ENCODE peak calls at places on chromosomes 12 and 14, in eight cellular contexts. One of them, this sample, is unnamed. For H3K4me1 and H3K9me3, the result is how much of the 10 kb centered on the place peaks cover.

GRCh38 chr12:131903270-131904255 is 9.1 kb downstream of the ULK1 start:
- DNase-seq in HepG2: no peak
- DNase-seq in mesenchymal stem cell: no peak
- DNase-seq in GM23248: no peak
- DNase-seq in OCI-LY7: no peak
- DNase-seq in fibroblast of lung: no peak
- DNase-seq in K562: no peak
- DNase-seq in GM12878: no peak
- DNase-seq in this sample: no peak

GRCh38 chr14:94051779-94052178 is 25.6 kb downstream of the OTUB2 start:
- DNase-seq in OCI-LY7: no peak
- DNase-seq in fibroblast of lung: no peak
- DNase-seq in K562: no peak
- DNase-seq in HepG2: no peak
- DNase-seq in mesenchymal stem cell: no peak
- DNase-seq in GM23248: no peak
- DNase-seq in GM12878: no peak
- DNase-seq in this sample: no peak

GRCh38 chr12:23484238-23484637 is 465.2 kb downstream of the SOX5 start:
- DNase-seq in fibroblast of lung: peak
- DNase-seq in mesenchymal stem cell: no peak
- DNase-seq in K562: no peak
- DNase-seq in OCI-LY7: no peak
- DNase-seq in HepG2: no peak
- DNase-seq in GM23248: no peak
- DNase-seq in GM12878: no peak
- DNase-seq in this sample: no peak

GRCh38 chr14:67963545-67963944 is 144.0 kb downstream of the RAD51B start:
- DNase-seq in GM12878: no peak
- DNase-seq in GM23248: no peak
- DNase-seq in mesenchymal stem cell: no peak
- DNase-seq in fibroblast of lung: no peak
- DNase-seq in K562: no peak
- DNase-seq in HepG2: no peak
- DNase-seq in OCI-LY7: no peak
- DNase-seq in this sample: no peak

GRCh38 chr12:40693503-40693863 is 1.2 kb downstream of the CNTN1 start:
- DNase-seq in GM23248: peak
- DNase-seq in HepG2: no peak
- DNase-seq in GM12878: no peak
- DNase-seq in mesenchymal stem cell: no peak
- DNase-seq in fibroblast of lung: no peak
- DNase-seq in OCI-LY7: no peak
- DNase-seq in K562: no peak
- DNase-seq in this sample: peak

GRCh38 chr12:95548056-95548538 is 3.2 kb downstream of the USP44 start:
- DNase-seq in K562: peak
- DNase-seq in fibroblast of lung: no peak
- DNase-seq in HepG2: no peak
- DNase-seq in GM23248: peak
- DNase-seq in GM12878: no peak
- DNase-seq in mesenchymal stem cell: peak
- DNase-seq in OCI-LY7: peak
- DNase-seq in this sample: peak

GRCh38 chr12:23005387-23005786 is 380.4 kb downstream of the ETNK1 start:
- DNase-seq in mesenchymal stem cell: no peak
- DNase-seq in GM23248: no peak
- DNase-seq in OCI-LY7: no peak
- DNase-seq in HepG2: no peak
- DNase-seq in fibroblast of lung: no peak
- DNase-seq in K562: no peak
- DNase-seq in GM12878: no peak
- DNase-seq in this sample: no peak

GRCh38 chr12:75990189-75990912 is 41.2 kb downstream of the PHLDA1 start:
- DNase-seq in OCI-LY7: no peak
- DNase-seq in fibroblast of lung: no peak
- DNase-seq in K562: no peak
- DNase-seq in GM12878: no peak
- DNase-seq in GM23248: no peak
- DNase-seq in mesenchymal stem cell: no peak
- DNase-seq in HepG2: peak
- DNase-seq in this sample: peak

GRCh38 chr12:49296034-49296835 is 1.3 kb downstream of the PRPH start:
- DNase-seq in fibroblast of lung: no peak
- DNase-seq in HepG2: peak
- DNase-seq in mesenchymal stem cell: no peak
- DNase-seq in K562: peak
- DNase-seq in GM23248: peak
- DNase-seq in OCI-LY7: peak
- DNase-seq in GM12878: no peak
- DNase-seq in this sample: peak

GRCh38 chr14:88168498-88169165 is 154.4 kb downstream of the KCNK10 start:
- DNase-seq in mesenchymal stem cell: peak
- DNase-seq in fibroblast of lung: peak
- DNase-seq in GM12878: no peak
- DNase-seq in HepG2: peak
- DNase-seq in K562: peak
- DNase-seq in GM23248: peak
- DNase-seq in OCI-LY7: peak
- DNase-seq in this sample: peak

GRCh38 chr14:101817511-101818001 is 56.0 kb downstream of the PPP2R5C start:
- DNase-seq in GM12878: no peak
- DNase-seq in K562: peak
- DNase-seq in GM23248: no peak
- DNase-seq in fibroblast of lung: no peak
- DNase-seq in OCI-LY7: no peak
- DNase-seq in mesenchymal stem cell: no peak
- DNase-seq in HepG2: no peak
- DNase-seq in this sample: no peak

GRCh38 chr12:26630546-26631027 is 202.4 kb downstream of the ITPR2 start:
- DNase-seq in OCI-LY7: no peak
- DNase-seq in K562: no peak
- DNase-seq in GM23248: peak
- DNase-seq in fibroblast of lung: peak
- DNase-seq in HepG2: peak
- DNase-seq in mesenchymal stem cell: peak
- DNase-seq in GM12878: no peak
- DNase-seq in this sample: peak

GRCh38 chr12:29131539-29131938 is 17.5 kb upstream of the FAR2 start:
- DNase-seq in OCI-LY7: no peak
- DNase-seq in fibroblast of lung: peak
- DNase-seq in GM12878: no peak
- DNase-seq in K562: no peak
- DNase-seq in GM23248: peak
- DNase-seq in HepG2: no peak
- DNase-seq in mesenchymal stem cell: peak
- DNase-seq in this sample: no peak

GRCh38 chr14:94129758-94130414 is 482 bp upstream of the IFI27L2 start:
- DNase-seq in mesenchymal stem cell: peak
- DNase-seq in HepG2: no peak
- DNase-seq in GM12878: no peak
- DNase-seq in OCI-LY7: peak
- DNase-seq in GM23248: peak
- DNase-seq in K562: peak
- DNase-seq in fibroblast of lung: peak
- DNase-seq in this sample: peak

GRCh38 chr14:30921305-30921704 is 46.9 kb downstream of the COCH start:
- DNase-seq in mesenchymal stem cell: no peak
- DNase-seq in K562: no peak
- DNase-seq in OCI-LY7: peak
- DNase-seq in fibroblast of lung: peak
- DNase-seq in GM23248: peak
- DNase-seq in HepG2: no peak
- DNase-seq in GM12878: no peak
- DNase-seq in this sample: no peak

GRCh38 chr12:77324763-77325468 is 259.5 kb upstream of the E2F7 start:
- DNase-seq in K562: peak
- DNase-seq in fibroblast of lung: peak
- DNase-seq in mesenchymal stem cell: peak
- DNase-seq in OCI-LY7: peak
- DNase-seq in HepG2: peak
- DNase-seq in GM12878: no peak
- DNase-seq in GM23248: peak
- DNase-seq in this sample: peak

GRCh38 chr14:89060191-89060590 is 235.7 kb downstream of the TTC8 start:
- DNase-seq in mesenchymal stem cell: no peak
- DNase-seq in OCI-LY7: no peak
- DNase-seq in K562: no peak
- DNase-seq in GM23248: peak
- DNase-seq in fibroblast of lung: peak
- DNase-seq in HepG2: no peak
- DNase-seq in GM12878: no peak
- DNase-seq in this sample: no peak

DNA sequence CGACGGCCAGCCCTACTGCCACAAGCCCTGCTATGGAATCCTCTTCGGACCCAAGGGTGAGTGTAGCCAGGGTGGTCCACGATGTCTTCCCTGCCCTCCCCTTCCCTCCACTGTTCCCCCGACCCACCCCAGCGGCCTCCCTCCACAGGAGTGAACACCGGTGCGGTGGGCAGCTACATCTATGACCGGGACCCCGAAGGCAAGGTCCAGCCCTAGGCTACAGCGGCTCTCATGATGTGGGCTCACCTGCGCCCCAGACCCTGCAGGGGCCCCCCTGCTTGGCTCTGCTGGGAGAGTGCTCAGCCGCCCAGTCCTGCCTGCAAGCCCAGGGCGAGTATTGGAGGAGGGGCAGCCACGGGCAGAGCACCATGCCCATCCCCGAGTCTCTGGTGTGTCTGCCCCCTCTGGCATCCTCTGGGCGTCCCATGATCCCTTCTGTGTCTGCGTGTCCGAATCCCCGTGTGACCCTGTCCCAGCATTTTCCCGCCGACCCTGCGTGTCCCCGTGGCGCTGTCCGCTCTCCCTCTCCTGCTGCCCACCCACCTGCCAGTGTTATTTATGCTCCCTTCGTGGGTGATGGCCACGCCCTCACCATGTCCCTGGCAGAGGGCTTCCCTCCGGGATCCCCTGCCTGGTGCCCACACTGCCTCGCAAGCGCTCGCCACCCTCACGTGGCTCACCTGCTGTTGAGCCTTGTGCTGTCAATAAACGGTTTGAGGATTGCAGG is 5.0 kb downstream of the CRIP2 start:
- DNase-seq in GM23248: no peak
- DNase-seq in GM12878: no peak
- DNase-seq in K562: no peak
- DNase-seq in mesenchymal stem cell: no peak
- DNase-seq in HepG2: no peak
- DNase-seq in fibroblast of lung: no peak
- DNase-seq in OCI-LY7: no peak
- DNase-seq in this sample: no peak
- H3K4me1 ChIP-seq in GM23248: under half
- H3K4me1 ChIP-seq in GM12878: under half
- H3K4me1 ChIP-seq in K562: under half
- H3K4me1 ChIP-seq in mesenchymal stem cell: half or more
- H3K4me1 ChIP-seq in HepG2: half or more
- H3K4me1 ChIP-seq in fibroblast of lung: under half
- H3K4me1 ChIP-seq in OCI-LY7: under half
- H3K4me1 ChIP-seq in this sample: under half

GRCh38 chr12:10363922-10364838 is 25.7 kb downstream of the KLRK1 start:
- DNase-seq in GM12878: peak
- DNase-seq in mesenchymal stem cell: peak
- DNase-seq in OCI-LY7: peak
- DNase-seq in HepG2: peak
- DNase-seq in GM23248: peak
- DNase-seq in K562: peak
- DNase-seq in fibroblast of lung: peak
- DNase-seq in this sample: peak

GRCh38 chr12:10363665-10363921 is 26.2 kb downstream of the KLRK1 start:
- DNase-seq in mesenchymal stem cell: no peak
- DNase-seq in GM12878: no peak
- DNase-seq in OCI-LY7: no peak
- DNase-seq in K562: no peak
- DNase-seq in GM23248: no peak
- DNase-seq in HepG2: no peak
- DNase-seq in fibroblast of lung: no peak
- DNase-seq in this sample: no peak

GRCh38 chr12:10361622-10362021 is 28.2 kb downstream of the KLRK1 start:
- DNase-seq in fibroblast of lung: peak
- DNase-seq in GM12878: no peak
- DNase-seq in K562: no peak
- DNase-seq in mesenchymal stem cell: peak
- DNase-seq in GM23248: peak
- DNase-seq in HepG2: peak
- DNase-seq in OCI-LY7: no peak
- DNase-seq in this sample: peak

GRCh38 chr12:10362325-10362724 is 27.5 kb downstream of the KLRK1 start:
- DNase-seq in fibroblast of lung: no peak
- DNase-seq in K562: no peak
- DNase-seq in mesenchymal stem cell: no peak
- DNase-seq in HepG2: no peak
- DNase-seq in GM12878: no peak
- DNase-seq in OCI-LY7: no peak
- DNase-seq in GM23248: no peak
- DNase-seq in this sample: no peak

GRCh38 chr12:10362828-10363664 is 26.8 kb downstream of the KLRK1 start:
- DNase-seq in GM12878: peak
- DNase-seq in fibroblast of lung: no peak
- DNase-seq in HepG2: no peak
- DNase-seq in OCI-LY7: no peak
- DNase-seq in K562: no peak
- DNase-seq in mesenchymal stem cell: peak
- DNase-seq in GM23248: peak
- DNase-seq in this sample: no peak
- H2AFZ ChIP-seq in GM12878: peak
- H2AFZ ChIP-seq in fibroblast of lung: no peak
- H2AFZ ChIP-seq in HepG2: peak
- H2AFZ ChIP-seq in OCI-LY7: peak
- H2AFZ ChIP-seq in K562: peak
- H2AFZ ChIP-seq in mesenchymal stem cell: no peak
- H2AFZ ChIP-seq in GM23248: peak
- H2AFZ ChIP-seq in this sample: peak

DNA sequence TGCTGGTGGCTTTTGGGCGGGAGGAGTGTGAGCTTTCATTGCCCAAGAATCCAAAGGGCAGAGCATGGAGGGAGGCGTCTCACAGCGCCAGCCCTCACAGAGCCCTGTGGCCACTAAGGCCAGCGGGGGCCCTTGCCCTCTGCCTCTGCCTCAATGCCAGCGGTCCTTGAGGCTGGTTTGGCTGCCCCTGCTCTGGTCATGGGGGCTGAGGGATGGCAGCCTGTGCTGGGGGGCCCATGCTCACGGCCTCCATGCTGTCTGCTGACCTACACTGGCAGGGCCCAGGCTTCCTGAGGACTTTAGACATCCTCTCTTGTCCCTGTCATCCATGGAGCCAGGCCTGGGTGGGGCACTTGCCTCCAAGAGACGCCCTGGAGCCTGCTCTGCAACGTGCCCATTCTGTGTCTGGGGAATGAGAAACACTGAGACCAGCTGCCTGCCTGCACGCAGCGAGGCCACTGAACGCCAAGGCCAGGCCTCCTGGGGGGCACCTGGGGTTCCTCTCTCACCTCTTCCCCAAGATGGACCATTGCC is 143.4 kb downstream of the KIF26A start:
- DNase-seq in GM12878: no peak
- DNase-seq in fibroblast of lung: no peak
- DNase-seq in HepG2: no peak
- DNase-seq in GM23248: no peak
- DNase-seq in mesenchymal stem cell: no peak
- DNase-seq in K562: no peak
- DNase-seq in OCI-LY7: no peak
- DNase-seq in this sample: no peak
- H3K9me3 ChIP-seq in GM12878: under half
- H3K9me3 ChIP-seq in fibroblast of lung: under half
- H3K9me3 ChIP-seq in HepG2: under half
- H3K9me3 ChIP-seq in GM23248: under half
- H3K9me3 ChIP-seq in mesenchymal stem cell: under half
- H3K9me3 ChIP-seq in K562: under half
- H3K9me3 ChIP-seq in OCI-LY7: under half
- H3K9me3 ChIP-seq in this sample: under half

GRCh38 chr12:70354777-70355176 is 11.3 kb upstream of the KCNMB4 start:
- DNase-seq in GM12878: no peak
- DNase-seq in GM23248: no peak
- DNase-seq in K562: no peak
- DNase-seq in HepG2: no peak
- DNase-seq in fibroblast of lung: no peak
- DNase-seq in OCI-LY7: no peak
- DNase-seq in mesenchymal stem cell: no peak
- DNase-seq in this sample: no peak
- H3K4me1 ChIP-seq in GM12878: under half
- H3K4me1 ChIP-seq in GM23248: under half
- H3K4me1 ChIP-seq in K562: under half
- H3K4me1 ChIP-seq in HepG2: under half
- H3K4me1 ChIP-seq in fibroblast of lung: under half
- H3K4me1 ChIP-seq in OCI-LY7: under half
- H3K4me1 ChIP-seq in mesenchymal stem cell: under half
- H3K4me1 ChIP-seq in this sample: under half